ENCODE peak calls at places on chromosomes 6 and 20, in seven cellular contexts. K, F, O, Y, H, R and N are unnamed samples.

GRCh38 chr6:156686429-156686939 is 90.7 kb upstream of the ARID1B start:
- DNase-seq in K (peak), F (peak), O (peak), Y (no peak), H (no peak), R (no peak), N (peak)

GRCh38 chr20:31869942-31870702 is at the start of the genes DUSP15 and TTLL9:
- DNase-seq in K (peak), F (peak), O (peak), Y (no peak), H (peak), R (peak), N (peak)

GRCh38 chr6:162363757-162364156 is 363.8 kb downstream of the PRKN start:
- DNase-seq in K (peak), F (no peak), O (no peak), Y (no peak), H (no peak), R (no peak), N (no peak)

GRCh38 chr6:132490024-132490423 is 22.9 kb downstream of the STX7 start:
- DNase-seq in K (peak), F (no peak), O (no peak), Y (no peak), H (no peak), R (no peak), N (no peak)

GRCh38 chr6:150880336-150880735 is 14.8 kb downstream of the MTHFD1L start:
- DNase-seq in K (no peak), F (no peak), O (no peak), Y (no peak), H (no peak), R (no peak), N (no peak)

GRCh38 chr6:81696505-81696904 is 56.0 kb downstream of the TENT5A start:
- DNase-seq in K (no peak), F (no peak), O (no peak), Y (no peak), H (no peak), R (no peak), N (no peak)

GRCh38 chr6:40293109-40293823 is 293.9 kb downstream of the LRFN2 start:
- DNase-seq in K (no peak), F (no peak), O (no peak), Y (no peak), H (no peak), R (no peak), N (peak)

GRCh38 chr6:43831211-43831610 is 61.2 kb downstream of the VEGFA start:
- DNase-seq in K (no peak), F (no peak), O (no peak), Y (no peak), H (no peak), R (no peak), N (no peak)

GRCh38 chr6:89216411-89216810 is 747 bp downstream of the GABRR1 start:
- DNase-seq in K (no peak), F (no peak), O (no peak), Y (no peak), H (no peak), R (no peak), N (no peak)

GRCh38 chr6:157670466-157671186 is 152.4 kb upstream of the SNX9 start:
- DNase-seq in K (peak), F (peak), O (no peak), Y (no peak), H (no peak), R (no peak), N (no peak)

GRCh38 chr6:119158057-119158848 is 79.8 kb upstream of the FAM184A start:
- DNase-seq in K (peak), F (peak), O (peak), Y (no peak), H (peak), R (no peak), N (no peak)

GRCh38 chr6:72616406-72617015 is 5.4 kb upstream of the KCNQ5 start:
- DNase-seq in K (peak), F (no peak), O (no peak), Y (peak), H (no peak), R (no peak), N (no peak)

GRCh38 chr6:4816904-4817303 is 40.7 kb downstream of the CDYL start:
- DNase-seq in K (no peak), F (no peak), O (no peak), Y (no peak), H (no peak), R (no peak), N (no peak)

GRCh38 chr6:156955494-156956183 is 178.5 kb downstream of the ARID1B start:
- DNase-seq in K (peak), F (peak), O (peak), Y (no peak), H (no peak), R (no peak), N (no peak)

GRCh38 chr20:33172781-33173180 is 4.8 kb downstream of the BPIFA2 start:
- DNase-seq in K (peak), F (no peak), O (no peak), Y (no peak), H (no peak), R (no peak), N (no peak)

GRCh38 chr6:44009425-44010321 is 117.6 kb downstream of the MRPL14 start:
- DNase-seq in K (no peak), F (peak), O (peak), Y (no peak), H (no peak), R (no peak), N (peak)

GRCh38 chr20:50805349-50805684 is 10.5 kb downstream of the BCAS4 start:
- DNase-seq in K (no peak), F (no peak), O (no peak), Y (no peak), H (no peak), R (no peak), N (no peak)

GRCh38 chr6:448296-449056 is 56.9 kb downstream of the IRF4 start:
- DNase-seq in K (no peak), F (no peak), O (no peak), Y (no peak), H (no peak), R (no peak), N (no peak)

GRCh38 chr6:14520536-14520935 is 403.0 kb downstream of the CD83 start:
- DNase-seq in K (no peak), F (no peak), O (no peak), Y (no peak), H (no peak), R (no peak), N (no peak)

GRCh38 chr6:84811351-84811750 is 47.0 kb upstream of the TBX18 start:
- DNase-seq in K (no peak), F (no peak), O (no peak), Y (no peak), H (no peak), R (no peak), N (no peak)

GRCh38 chr6:155186052-155186658 is 77.7 kb upstream of the CLDN20 start:
- DNase-seq in K (no peak), F (no peak), O (no peak), Y (no peak), H (no peak), R (no peak), N (no peak)

GRCh38 chr6:65075705-65076104 is 631.3 kb downstream of the EYS start:
- DNase-seq in K (no peak), F (no peak), O (no peak), Y (no peak), H (no peak), R (no peak), N (no peak)

GRCh38 chr6:65072500-65072899 is 634.5 kb downstream of the EYS start:
- DNase-seq in K (no peak), F (no peak), O (no peak), Y (no peak), H (no peak), R (no peak), N (no peak)

GRCh38 chr6:65071480-65071879 is 635.5 kb downstream of the EYS start:
- DNase-seq in K (no peak), F (no peak), O (no peak), Y (no peak), H (no peak), R (no peak), N (no peak)
- H3K27ac ChIP-seq in K (no peak), F (no peak), O (no peak), Y (no peak), H (no peak), R (no peak), N (no peak)

GRCh38 chr6:109514946-109515345 is 31.9 kb upstream of the ZBTB24 start:
- DNase-seq in K (peak), F (no peak), O (no peak), Y (no peak), H (no peak), R (no peak), N (no peak)

GRCh38 chr6:109515781-109516409 is 32.9 kb upstream of the ZBTB24 start:
- DNase-seq in K (no peak), F (no peak), O (no peak), Y (no peak), H (no peak), R (no peak), N (no peak)

GRCh38 chr6:109512271-109512817 is 29.3 kb upstream of the ZBTB24 start:
- DNase-seq in K (peak), F (no peak), O (no peak), Y (no peak), H (no peak), R (no peak), N (no peak)

GRCh38 chr6:109511832-109512231 is 28.8 kb upstream of the ZBTB24 start:
- DNase-seq in K (no peak), F (no peak), O (no peak), Y (no peak), H (no peak), R (no peak), N (no peak)

GRCh38 chr6:109513571-109514071 is 30.6 kb upstream of the ZBTB24 start:
- DNase-seq in K (peak), F (no peak), O (no peak), Y (no peak), H (no peak), R (no peak), N (no peak)
- H3K27ac ChIP-seq in K (no peak), F (no peak), O (no peak), Y (no peak), H (no peak), R (no peak), N (no peak)

DNA sequence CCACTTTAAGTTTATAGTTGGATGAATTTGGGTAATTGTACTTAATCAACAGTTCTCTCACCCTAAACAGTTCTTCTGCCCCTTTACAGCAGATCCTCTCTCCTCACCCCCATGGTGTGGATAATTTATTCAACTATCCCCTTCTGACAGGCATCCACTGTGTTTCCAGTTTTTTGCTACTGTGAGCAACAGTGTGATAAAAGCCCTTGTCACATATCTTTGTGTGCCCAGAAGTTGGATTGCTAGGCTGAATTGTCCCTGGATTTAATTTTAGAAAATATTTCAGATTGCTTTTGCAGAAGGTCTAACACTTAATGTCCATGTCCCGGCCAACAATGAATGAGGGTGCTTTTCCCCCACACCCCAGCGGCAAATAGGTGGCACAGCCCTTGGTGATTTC is 30.5 kb upstream of the SCUBE3 start:
- DNase-seq in K (no peak), F (no peak), O (no peak), Y (no peak), H (no peak), R (no peak), N (no peak)
- H3K27ac ChIP-seq in K (peak), F (peak), O (no peak), Y (no peak), H (no peak), R (no peak), N (no peak)

DNA sequence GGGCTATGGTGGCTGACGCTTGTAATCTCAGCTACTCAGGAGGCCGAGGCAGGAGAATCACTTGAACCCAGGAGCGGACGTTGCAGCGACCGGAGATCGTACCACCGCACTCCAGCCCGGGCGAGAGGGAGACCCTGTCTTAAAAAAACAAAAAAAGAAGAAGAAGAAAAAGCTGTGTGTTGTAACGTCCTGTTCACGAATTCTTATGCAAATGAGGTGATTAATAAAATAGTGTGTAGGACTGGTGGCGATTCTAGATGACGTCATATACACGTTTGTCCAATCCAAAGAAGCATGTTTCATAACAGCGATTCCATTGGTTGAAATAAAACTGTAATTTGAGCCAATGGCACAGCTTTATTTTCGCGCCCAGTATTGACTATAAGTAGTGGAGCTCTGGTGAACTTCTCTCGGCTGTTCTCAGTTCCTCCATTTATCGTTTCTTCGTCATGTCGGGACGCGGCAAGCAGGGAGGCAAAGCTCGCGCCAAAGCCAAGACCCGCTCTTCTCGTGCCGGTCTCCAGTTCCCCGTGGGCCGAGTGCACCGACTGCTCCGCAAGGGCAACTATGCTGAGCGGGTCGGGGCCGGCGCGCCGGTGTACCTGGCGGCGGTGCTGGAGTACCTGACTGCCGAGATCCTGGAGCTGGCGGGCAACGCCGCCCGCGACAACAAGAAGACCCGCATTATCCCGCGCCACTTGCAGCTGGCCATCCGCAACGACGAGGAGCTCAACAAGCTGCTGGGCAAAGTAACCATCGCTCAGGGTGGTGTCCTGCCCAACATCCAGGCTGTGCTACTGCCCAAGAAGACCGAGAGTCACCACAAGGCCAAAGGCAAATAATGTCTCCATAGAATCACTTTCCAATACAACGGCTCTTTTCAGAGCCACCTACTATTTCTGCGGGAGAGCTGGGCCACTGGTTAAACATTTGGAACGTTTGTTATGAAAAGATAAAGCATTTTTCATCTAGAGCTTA is 47.0 kb downstream of the OR2B2 start:
- DNase-seq in K (peak), F (peak), O (peak), Y (peak), H (peak), R (no peak), N (no peak)
- H3K27ac ChIP-seq in K (no peak), F (no peak), O (no peak), Y (peak), H (peak), R (no peak), N (no peak)

GRCh38 chr20:61185181-61185580 is 66.9 kb upstream of the CDH4 start:
- DNase-seq in K (no peak), F (no peak), O (no peak), Y (no peak), H (no peak), R (no peak), N (no peak)
- H3K27ac ChIP-seq in K (no peak), F (no peak), O (no peak), Y (no peak), H (no peak), R (no peak), N (no peak)